ENCODE peak calls at places on chromosomes 7 and 10, in ten cellular contexts. O is tibial artery, F is thoracic aorta, E is left ventricle myocardium inferior, H is epithelial cell of esophagus, K is IMR-90, Z is bronchial epithelial cell, W is heart right ventricle, U is Panc1, V is foreskin fibroblast. T is an unnamed sample.

GRCh38 chr10:132493756-132494290 is 43.8 kb upstream of the INPP5A start:
- DNase-seq in O (peak), F (no peak), E (no peak), H (no peak), K (no peak), Z (no peak), W (no peak), U (no peak), V (no peak), T (no peak)

GRCh38 chr10:69807122-69807521 is 5.4 kb downstream of the COL13A1 start:
- DNase-seq in O (no peak), F (no peak), E (no peak), H (peak), K (peak), Z (peak), W (no peak), U (no peak), V (peak), T (no peak)

GRCh38 chr7:113128028-113128427 is 9.7 kb upstream of the SMIM30 start:
- DNase-seq in O (no peak), F (no peak), E (no peak), H (peak), K (peak), Z (peak), W (no peak), U (no peak), V (no peak), T (no peak)

GRCh38 chr10:28890121-28890950 is 213.0 kb downstream of the BAMBI start:
- DNase-seq in O (no peak), F (no peak), E (no peak), H (no peak), K (no peak), Z (no peak), W (no peak), U (no peak), V (no peak), T (no peak)

GRCh38 chr7:80858141-80858903 is 60.5 kb downstream of the SEMA3C start:
- DNase-seq in O (no peak), F (no peak), E (no peak), H (peak), K (peak), Z (peak), W (no peak), U (no peak), V (peak), T (no peak)

GRCh38 chr10:103845983-103846382 is 9.4 kb downstream of the SH3PXD2A start:
- DNase-seq in O (no peak), F (no peak), E (no peak), H (no peak), K (no peak), Z (no peak), W (no peak), U (no peak), V (no peak), T (no peak)

GRCh38 chr10:43700306-43700705 is 51.6 kb upstream of the ZNF32 start:
- DNase-seq in O (no peak), F (no peak), E (no peak), H (no peak), K (peak), Z (no peak), W (no peak), U (no peak), V (peak), T (no peak)

GRCh38 chr7:72326365-72326764 is 85.8 kb downstream of the CALN1 start:
- DNase-seq in O (no peak), F (no peak), E (no peak), H (peak), K (no peak), Z (peak), W (no peak), U (no peak), V (no peak), T (no peak)

GRCh38 chr10:63929826-63930467 is 408.7 kb downstream of the REEP3 start:
- DNase-seq in O (no peak), F (no peak), E (no peak), H (peak), K (no peak), Z (peak), W (no peak), U (no peak), V (no peak), T (no peak)

GRCh38 chr10:69885379-69886156 is 83.9 kb downstream of the COL13A1 start:
- DNase-seq in O (no peak), F (no peak), E (no peak), H (no peak), K (peak), Z (no peak), W (no peak), U (no peak), V (no peak), T (no peak)

GRCh38 chr10:33066558-33067236 is 108.7 kb upstream of the ITGB1 start:
- DNase-seq in O (no peak), F (no peak), E (no peak), H (no peak), K (peak), Z (peak), W (no peak), U (no peak), V (peak), T (no peak)

GRCh38 chr10:32413513-32413912 is 32.4 kb upstream of the CCDC7 start:
- DNase-seq in O (no peak), F (no peak), E (no peak), H (peak), K (peak), Z (peak), W (no peak), U (no peak), V (peak), T (no peak)

GRCh38 chr10:128511284-128511683 is 385.1 kb upstream of the MKI67 start:
- DNase-seq in O (no peak), F (no peak), E (no peak), H (no peak), K (no peak), Z (no peak), W (no peak), U (no peak), V (no peak), T (no peak)

GRCh38 chr10:109259293-109259692 is 664.0 kb downstream of the XPNPEP1 start:
- DNase-seq in O (no peak), F (no peak), E (no peak), H (no peak), K (peak), Z (no peak), W (no peak), U (no peak), V (peak), T (no peak)

GRCh38 chr7:17144313-17144712 is 154.1 kb upstream of the AHR start:
- DNase-seq in O (no peak), F (no peak), E (no peak), H (peak), K (peak), Z (peak), W (no peak), U (no peak), V (no peak), T (no peak)

GRCh38 chr10:71888248-71888622 is 37.2 kb upstream of the PSAP start:
- DNase-seq in O (no peak), F (no peak), E (no peak), H (no peak), K (no peak), Z (no peak), W (no peak), U (no peak), V (no peak), T (no peak)

GRCh38 chr7:105896407-105896842 is 20.0 kb upstream of the ATXN7L1 start:
- DNase-seq in O (no peak), F (no peak), E (no peak), H (no peak), K (no peak), Z (no peak), W (no peak), U (no peak), V (no peak), T (no peak)

GRCh38 chr7:76397409-76398183 is 11.9 kb downstream of the SSC4D start:
- DNase-seq in O (peak), F (peak), E (peak), H (peak), K (peak), Z (peak), W (peak), U (no peak), V (no peak), T (no peak)

GRCh38 chr10:55881588-55881987 is 479.5 kb downstream of the ZWINT start:
- DNase-seq in O (no peak), F (no peak), E (no peak), H (no peak), K (no peak), Z (no peak), W (no peak), U (no peak), V (no peak), T (no peak)

GRCh38 chr7:108051449-108051848 is 48.5 kb upstream of the LAMB1 start:
- DNase-seq in O (no peak), F (no peak), E (no peak), H (no peak), K (peak), Z (no peak), W (no peak), U (no peak), V (no peak), T (no peak)

GRCh38 chr7:138223402-138223872 is 147.2 kb downstream of the AKR1D1 start:
- DNase-seq in O (no peak), F (no peak), E (no peak), H (no peak), K (no peak), Z (no peak), W (no peak), U (no peak), V (no peak), T (no peak)

GRCh38 chr7:148270576-148270975 is 320.0 kb upstream of the C7orf33 start:
- DNase-seq in O (no peak), F (no peak), E (no peak), H (peak), K (no peak), Z (no peak), W (no peak), U (no peak), V (no peak), T (no peak)

GRCh38 chr10:22086730-22087364 is 83.3 kb upstream of the DNAJC1 start:
- DNase-seq in O (peak), F (no peak), E (peak), H (peak), K (peak), Z (peak), W (peak), U (peak), V (peak), T (no peak)

GRCh38 chr7:82696631-82697030 is 253.1 kb upstream of the CACNA2D1 start:
- DNase-seq in O (no peak), F (no peak), E (no peak), H (no peak), K (no peak), Z (no peak), W (no peak), U (no peak), V (no peak), T (no peak)

GRCh38 chr10:52316005-52316404 is 1.9 kb downstream of the DKK1 start:
- DNase-seq in O (no peak), F (no peak), E (no peak), H (no peak), K (peak), Z (no peak), W (no peak), U (no peak), V (no peak), T (no peak)

GRCh38 chr7:55441668-55442305 is 76.7 kb downstream of the LANCL2 start:
- DNase-seq in O (no peak), F (no peak), E (no peak), H (no peak), K (peak), Z (peak), W (no peak), U (no peak), V (peak), T (no peak)

GRCh38 chr7:158574308-158575036 is 13.2 kb downstream of the PTPRN2 start:
- DNase-seq in O (no peak), F (no peak), E (no peak), H (no peak), K (no peak), Z (no peak), W (no peak), U (no peak), V (no peak), T (no peak)
- TF ChIP-seq CTCF in O (no peak), F (no peak), E (no peak), H (no peak), K (no peak), Z (no peak), W (no peak), U (no peak), V (no peak), T (no peak)

DNA sequence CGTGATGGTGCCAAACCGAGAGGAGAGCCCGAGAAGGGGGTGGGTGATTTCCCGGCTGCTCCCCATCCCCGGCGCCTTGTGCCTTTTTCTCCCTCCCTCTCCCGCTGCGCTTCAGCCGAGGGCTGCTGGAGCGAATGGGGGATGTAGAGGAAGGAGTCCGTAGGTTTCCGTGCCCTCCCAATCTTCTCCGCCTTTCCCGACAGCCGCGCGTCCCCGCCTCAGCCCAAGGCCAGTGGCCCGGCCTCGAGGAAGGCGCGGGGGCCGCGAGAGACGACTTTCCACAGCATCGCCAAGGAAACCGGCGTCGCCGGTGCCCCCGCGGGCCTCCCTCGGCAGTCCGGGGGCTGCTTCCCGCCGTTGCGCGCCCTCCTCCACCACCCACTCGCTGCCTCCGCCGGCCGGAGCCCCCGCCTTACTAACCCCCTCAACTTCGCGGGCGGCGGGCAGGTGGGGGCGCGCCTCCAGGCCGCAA is 1.2 kb downstream of the EGR2 start:
- DNase-seq in O (no peak), F (no peak), E (no peak), H (no peak), K (no peak), Z (no peak), W (peak), U (no peak), V (no peak), T (no peak)
- H3K4me3 ChIP-seq in O (peak), F (peak), E (peak), H (peak), K (peak), Z (peak), W (peak), U (peak), V (peak), T (peak)

DNA sequence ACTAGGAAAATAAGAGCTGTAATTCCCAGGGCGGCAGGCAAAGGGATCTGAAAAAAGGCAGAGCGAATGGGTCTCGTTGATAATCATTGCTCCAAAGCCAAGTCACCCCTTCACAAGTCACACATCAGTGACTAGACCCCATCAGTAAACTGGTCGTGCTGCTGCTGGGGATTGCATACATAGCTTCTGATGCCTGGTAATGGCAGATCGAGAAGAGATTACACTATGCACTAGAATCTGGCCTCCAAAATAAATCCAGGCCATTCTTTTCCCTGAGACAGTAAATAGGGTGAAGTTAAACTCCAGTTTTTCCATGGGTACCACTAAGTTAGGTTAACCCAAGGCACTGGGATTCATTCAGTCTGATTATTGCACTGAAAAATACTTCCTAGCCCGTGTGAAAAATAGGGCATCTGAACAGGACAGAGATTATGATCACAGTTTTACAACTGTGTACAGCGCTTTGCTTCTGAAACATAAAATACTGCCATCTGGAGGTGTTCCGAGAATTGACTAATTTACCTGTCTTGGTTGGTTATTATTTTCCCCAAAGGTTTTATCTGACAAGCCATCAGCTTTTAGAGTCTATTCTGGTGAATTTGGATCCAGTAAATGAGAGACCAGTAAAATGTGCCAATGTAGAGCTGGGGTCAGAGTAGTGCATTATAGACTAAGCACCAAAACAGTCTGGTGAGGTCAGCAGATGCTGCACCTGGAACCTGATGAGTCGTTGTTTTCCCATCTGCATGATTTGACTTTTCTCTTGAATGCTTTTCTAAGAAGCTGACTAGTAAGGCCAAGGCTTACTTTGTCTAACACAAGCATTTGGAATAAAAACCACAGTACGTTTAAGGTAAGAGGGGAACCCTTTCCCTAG is 82.9 kb upstream of the AFAP1L2 start:
- DNase-seq in O (no peak), F (no peak), E (no peak), H (peak), K (peak), Z (peak), W (no peak), U (no peak), V (peak), T (no peak)
- TF ChIP-seq CTCF in O (no peak), F (no peak), E (no peak), H (no peak), K (no peak), Z (no peak), W (no peak), U (peak), V (no peak), T (peak)

GRCh38 chr7:22438994-22439393 is 61.0 kb downstream of the STEAP1B start:
- DNase-seq in O (no peak), F (no peak), E (no peak), H (no peak), K (no peak), Z (no peak), W (no peak), U (no peak), V (no peak), T (no peak)
- H3K4me3 ChIP-seq in O (no peak), F (no peak), E (no peak), H (no peak), K (no peak), Z (no peak), W (no peak), U (no peak), V (no peak), T (no peak)

GRCh38 chr10:30493609-30494530 is 59.9 kb downstream of the MAP3K8 start:
- DNase-seq in O (peak), F (peak), E (peak), H (peak), K (peak), Z (peak), W (peak), U (no peak), V (peak), T (no peak)
- TF ChIP-seq CTCF in O (no peak), F (no peak), E (no peak), H (no peak), K (no peak), Z (no peak), W (no peak), U (peak), V (no peak), T (peak)

GRCh38 chr7:5690931-5691461 is 90.5 kb downstream of the RNF216 start:
- DNase-seq in O (peak), F (no peak), E (peak), H (peak), K (no peak), Z (peak), W (peak), U (no peak), V (no peak), T (no peak)

GRCh38 chr7:5692845-5693278 is 88.6 kb downstream of the RNF216 start:
- DNase-seq in O (no peak), F (no peak), E (no peak), H (peak), K (peak), Z (peak), W (no peak), U (peak), V (peak), T (no peak)

GRCh38 chr7:5691536-5692090 is 89.8 kb downstream of the RNF216 start:
- DNase-seq in O (no peak), F (no peak), E (no peak), H (no peak), K (no peak), Z (peak), W (no peak), U (no peak), V (no peak), T (no peak)

GRCh38 chr7:5693529-5693928 is 87.9 kb downstream of the RNF216 start:
- DNase-seq in O (peak), F (no peak), E (no peak), H (peak), K (peak), Z (peak), W (no peak), U (no peak), V (peak), T (peak)

GRCh38 chr7:5692112-5692844 is 89.2 kb downstream of the RNF216 start:
- DNase-seq in O (peak), F (peak), E (peak), H (peak), K (peak), Z (peak), W (peak), U (peak), V (peak), T (no peak)
- H3K4me3 ChIP-seq in O (peak), F (peak), E (peak), H (peak), K (no peak), Z (peak), W (peak), U (no peak), V (peak), T (peak)